ENCODE peak calls at places on chromosomes 4 and X, in seven cellular contexts. R is upper lobe of left lung, K is HepG2, J is H1, I is SK-N-SH, L is stomach, W is K562. O is an unnamed sample.

GRCh38 chrX:129654652-129655546 is at the start of gene APLN:
- DNase-seq in J (no peak), L (peak; percentile 27), I (peak; percentile 80), R (peak; percentile 88), W (no peak), K (no peak), O (no peak)

GRCh38 chrX:25202827-25203226 is 187.1 kb upstream of the ARX start:
- DNase-seq in W (no peak), L (no peak), K (no peak), I (no peak), J (no peak), R (no peak), O (no peak)

GRCh38 chr4:38686682-38687081 is 22.7 kb downstream of the KLF3 start:
- DNase-seq in L (no peak), R (no peak), W (no peak), K (no peak), I (peak; percentile 78), J (no peak), O (no peak)

GRCh38 chr4:157048248-157048647 is 27.7 kb upstream of the GLRB start:
- DNase-seq in J (no peak), I (no peak), W (no peak), K (no peak), R (no peak), L (no peak), O (peak; percentile 87)

GRCh38 chrX:45083314-45083713 is 117.4 kb downstream of the DIPK2B start:
- DNase-seq in L (no peak), I (no peak), K (no peak), J (no peak), W (no peak), R (no peak), O (no peak)

GRCh38 chr4:146237092-146237491 is 22.8 kb downstream of the REELD1 start:
- DNase-seq in L (no peak), K (no peak), W (no peak), J (no peak), I (peak; percentile 78), R (no peak), O (no peak)

GRCh38 chr4:72513227-72513626 is 55.8 kb downstream of the ADAMTS3 start:
- DNase-seq in W (peak; percentile 15), J (no peak), L (no peak), R (no peak), K (no peak), I (no peak), O (no peak)

GRCh38 chr4:73507541-73507940 is 26.0 kb downstream of the AFM start:
- DNase-seq in I (no peak), L (no peak), R (no peak), W (no peak), J (no peak), K (peak; percentile 40), O (no peak)

GRCh38 chr4:127771535-127772275 is 10.4 kb upstream of the HSPA4L start:
- DNase-seq in J (no peak), I (peak; percentile 40), K (no peak), L (no peak), W (no peak), R (no peak), O (no peak)

GRCh38 chrX:124010157-124010556 is 48.7 kb downstream of the STAG2 start:
- DNase-seq in K (no peak), I (no peak), L (no peak), R (no peak), J (no peak), W (no peak), O (no peak)

GRCh38 chrX:23815376-23815775 is 32.4 kb downstream of the SAT1 start:
- DNase-seq in J (no peak), I (no peak), R (no peak), L (no peak), W (no peak), K (no peak), O (no peak)

GRCh38 chr4:156906325-156906724 is 65.3 kb downstream of the PDGFC start:
- DNase-seq in W (no peak), K (no peak), J (no peak), L (no peak), R (no peak), I (no peak), O (no peak)

GRCh38 chr4:119508281-119508680 is 120.3 kb downstream of the PDE5A start:
- DNase-seq in K (no peak), I (no peak), R (no peak), W (no peak), J (no peak), L (no peak), O (no peak)
- H3K36me3 ChIP-seq in K (peaks cover 24% of the 10 kb centered on the region), I (peaks cover 33% of the 10 kb centered on the region), R (peaks cover 11% of the 10 kb centered on the region), W (peaks cover 13% of the 10 kb centered on the region), J (peaks cover 23% of the 10 kb centered on the region), L (peaks cover 4% of the 10 kb centered on the region), O (peaks cover 16% of the 10 kb centered on the region)

GRCh38 chrX:149830192-149830873 is 48.6 kb downstream of the MAGEA9 start:
- DNase-seq in J (no peak), L (no peak), R (no peak), I (no peak), K (no peak), W (no peak), O (no peak)

GRCh38 chrX:149829751-149830191 is 48.0 kb downstream of the MAGEA9 start:
- DNase-seq in L (no peak), J (no peak), W (no peak), I (no peak), R (no peak), K (no peak), O (no peak)

GRCh38 chrX:149827254-149827653 is 45.5 kb downstream of the MAGEA9 start:
- DNase-seq in L (no peak), W (no peak), K (no peak), J (no peak), I (no peak), R (no peak), O (no peak)

DNA sequence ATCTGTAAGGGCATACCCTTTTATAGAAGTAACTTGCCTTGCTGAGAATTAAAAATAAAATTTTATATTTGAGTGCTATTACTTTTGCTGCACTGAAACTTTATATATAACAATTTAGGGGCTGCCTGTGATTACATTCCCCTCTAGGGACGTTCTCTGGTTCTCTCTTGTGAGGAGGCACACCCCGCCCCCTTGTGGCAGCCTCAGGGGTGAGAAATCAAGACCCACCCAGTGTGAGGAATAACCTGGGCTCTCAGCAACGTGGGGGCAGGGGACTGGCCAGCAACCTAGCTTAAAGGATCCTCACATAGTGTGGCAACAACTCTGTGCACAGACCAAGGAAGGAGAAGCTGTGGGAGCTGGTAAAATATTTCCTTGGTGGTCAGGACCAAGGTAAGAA is 43.7 kb downstream of the MAGEA9 start:
- DNase-seq in J (no peak), I (peak; percentile 29), K (peak; percentile 2), L (no peak), R (no peak), W (peak; percentile 16), O (no peak)
- TF ChIP-seq POLR2AphosphoS5 in J (no peak), I (no peak), K (no peak), L (no peak), R (no peak), W (no peak), O (no peak)

DNA sequence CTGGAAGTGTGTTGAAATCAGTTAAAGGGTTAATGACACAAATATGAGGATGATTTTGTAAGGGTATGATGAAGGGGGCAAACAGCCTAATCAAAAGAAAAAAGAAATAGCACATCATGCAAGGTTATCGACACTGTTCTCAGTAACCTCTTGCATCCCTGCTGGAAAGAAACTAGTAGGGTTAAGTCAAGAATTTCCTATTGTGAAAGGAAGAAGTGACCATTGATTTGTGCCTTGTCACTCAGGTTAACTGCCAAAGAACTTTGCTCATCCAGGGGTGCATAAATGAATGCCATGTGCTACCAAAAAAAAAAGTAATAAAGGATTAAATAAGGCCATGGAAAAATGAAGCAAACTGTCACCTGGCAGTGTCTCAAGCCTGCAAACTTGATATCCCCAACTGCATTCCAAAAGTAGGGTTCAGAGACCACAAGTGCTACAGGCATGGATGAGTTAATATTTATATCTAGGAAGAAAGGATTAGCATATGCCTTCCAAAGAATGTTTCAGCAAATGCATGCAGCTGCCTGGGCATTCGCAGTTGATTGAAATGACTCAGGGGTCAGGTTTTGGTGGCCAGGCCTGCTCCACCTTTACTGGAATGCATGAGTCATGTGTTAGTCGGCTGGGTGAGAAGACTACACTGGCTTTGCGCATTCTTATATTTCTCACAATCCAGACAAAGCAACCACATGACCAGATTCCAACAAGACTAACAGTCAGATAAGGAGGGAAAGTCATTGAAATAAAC is 78.4 kb upstream of the ATXN3L start:
- DNase-seq in W (peak; percentile 17), J (peak; percentile 33), I (no peak), R (no peak), L (peak; percentile 65), K (peak; percentile 70), O (peak; percentile 67)
- TF ChIP-seq EP300 in W (no peak), J (no peak), I (peak; percentile 100), R (no peak), L (no peak), K (no peak), O (no peak)

GRCh38 chr4:3223986-3224748 is 24.8 kb upstream of the MSANTD1 start:
- DNase-seq in K (no peak), L (no peak), R (no peak), I (no peak), W (no peak), J (no peak), O (peak; percentile 25)

GRCh38 chr4:3221996-3222395 is 27.0 kb upstream of the MSANTD1 start:
- DNase-seq in I (no peak), L (no peak), K (no peak), R (peak; percentile 36), W (no peak), J (no peak), O (no peak)

GRCh38 chr4:3224971-3225850 is 23.7 kb upstream of the MSANTD1 start:
- DNase-seq in L (no peak), K (no peak), J (no peak), I (peak; percentile 16), R (peak; percentile 81), W (no peak), O (peak; percentile 65)

GRCh38 chr4:3220586-3221494 is 28.1 kb upstream of the MSANTD1 start:
- DNase-seq in I (no peak), W (no peak), K (no peak), R (no peak), L (no peak), J (no peak), O (no peak)

GRCh38 chr4:3223346-3223745 is 25.6 kb upstream of the MSANTD1 start:
- DNase-seq in L (no peak), I (no peak), R (peak; percentile 21), J (no peak), W (no peak), K (no peak), O (peak; percentile 17)
- H3K36me3 ChIP-seq in L (peaks cover 75% of the 10 kb centered on the region), I (peaks cover 14% of the 10 kb centered on the region), R (peaks cover 86% of the 10 kb centered on the region), J (peaks cover 32% of the 10 kb centered on the region), W (peaks cover 43% of the 10 kb centered on the region), K (peaks cover 87% of the 10 kb centered on the region), O (peaks cover 45% of the 10 kb centered on the region)

GRCh38 chr4:130851107-130851506 is 1755.2 kb downstream of the C4orf33 start:
- DNase-seq in W (no peak), I (no peak), R (no peak), K (no peak), L (no peak), J (no peak), O (no peak)
- TF ChIP-seq POLR2AphosphoS5 in W (no peak), I (no peak), R (no peak), K (no peak), L (no peak), J (no peak), O (no peak)

GRCh38 chr4:90028460-90028859 is 98.7 kb upstream of the CCSER1 start:
- DNase-seq in I (no peak), W (no peak), J (no peak), K (no peak), L (no peak), R (no peak), O (no peak)
- TF ChIP-seq EP300 in I (no peak), W (no peak), J (no peak), K (no peak), L (no peak), R (no peak), O (no peak)

O was measured in sigmoid colon.